ENCODE peak calls at places on chromosomes 11 and 22, in nine cellular contexts. I is endothelial cell of umbilical vein; O is RWPE1; C is activated effector memory CD4-positive, alpha-beta T cell treated with Interleukin-2 at 50 U/mL for 16 hours; W is A549; H is activated T-cell treated with anti-CD3 and anti-CD28 coated beads for 48 hours; R is T-helper 9 cell; S is CD8-positive, alpha-beta memory T cell; Z is NCI-H510A treated with DMSO at 0.1 percent for 48 hours. V is an unnamed sample.

GRCh38 chr11:86438685-86439084 is 64.0 kb downstream of the CCDC81 start:
- DNase-seq in I (peak), O (no peak), C (no peak), W (no peak), H (no peak), R (no peak), S (no peak), Z (no peak), V (no peak)

GRCh38 chr11:19562156-19562555 is 150.5 kb upstream of the NAV2 start:
- DNase-seq in I (no peak), O (no peak), C (no peak), W (no peak), H (no peak), R (no peak), S (no peak), Z (no peak), V (no peak)

GRCh38 chr22:20550851-20551744 is 43.7 kb downstream of the MED15 start:
- DNase-seq in I (peak), O (no peak), C (peak), W (no peak), H (peak), R (peak), S (peak), Z (no peak), V (no peak)

GRCh38 chr11:65802841-65803240 is 16.0 kb downstream of the OVOL1 start:
- DNase-seq in I (no peak), O (no peak), C (no peak), W (no peak), H (no peak), R (no peak), S (no peak), Z (no peak), V (no peak)

GRCh38 chr11:64777449-64778222 is 706 bp downstream of the SF1 start:
- DNase-seq in I (peak), O (peak), C (peak), W (peak), H (peak), R (peak), S (peak), Z (peak), V (no peak)

GRCh38 chr22:20545681-20546521 is 38.5 kb downstream of the MED15 start:
- DNase-seq in I (no peak), O (no peak), C (no peak), W (no peak), H (no peak), R (no peak), S (no peak), Z (no peak), V (no peak)

GRCh38 chr11:70050243-70050642 is 27.9 kb upstream of the ANO1 start:
- DNase-seq in I (no peak), O (no peak), C (no peak), W (no peak), H (no peak), R (no peak), S (no peak), Z (no peak), V (no peak)

GRCh38 chr22:49305215-49305965 is 522.3 kb downstream of the BRD1 start:
- DNase-seq in I (peak), O (no peak), C (peak), W (peak), H (peak), R (peak), S (peak), Z (peak), V (no peak)

GRCh38 chr11:32140121-32140520 is 49.2 kb downstream of the RCN1 start:
- DNase-seq in I (no peak), O (no peak), C (no peak), W (no peak), H (no peak), R (no peak), S (no peak), Z (no peak), V (no peak)

GRCh38 chr11:64251986-64252837 is 882 bp downstream of the PLCB3 start:
- DNase-seq in I (no peak), O (no peak), C (no peak), W (peak), H (no peak), R (no peak), S (no peak), Z (no peak), V (no peak)

GRCh38 chr11:113818426-113818825 is 38.8 kb downstream of the CLDN25 start:
- DNase-seq in I (no peak), O (no peak), C (no peak), W (no peak), H (no peak), R (no peak), S (no peak), Z (no peak), V (no peak)

GRCh38 chr11:124898711-124899110 is 1.0 kb upstream of the ROBO4 start:
- DNase-seq in I (peak), O (peak), C (no peak), W (no peak), H (no peak), R (no peak), S (no peak), Z (no peak), V (peak)

GRCh38 chr11:57134284-57134683 is 47.5 kb upstream of the LRRC55 start:
- DNase-seq in I (no peak), O (no peak), C (no peak), W (no peak), H (no peak), R (no peak), S (no peak), Z (no peak), V (no peak)

GRCh38 chr11:2892215-2893020 is 6.8 kb upstream of the CDKN1C start:
- DNase-seq in I (peak), O (no peak), C (peak), W (peak), H (peak), R (peak), S (peak), Z (no peak), V (no peak)

GRCh38 chr11:122313581-122313980 is 197.6 kb upstream of the BLID start:
- DNase-seq in I (no peak), O (no peak), C (no peak), W (no peak), H (no peak), R (no peak), S (no peak), Z (no peak), V (no peak)

GRCh38 chr11:44833869-44834452 is 107.2 kb downstream of the TSPAN18 start:
- DNase-seq in I (no peak), O (peak), C (no peak), W (no peak), H (no peak), R (no peak), S (no peak), Z (no peak), V (no peak)